ENCODE peak calls at places on chromosomes 16 and 17, in ten cellular contexts. F is amygdala, J is SK-N-SH, B is naive B cell, H is RWPE1, T is B cell, X is T-helper 17 cell, N is NCI-H2227 treated with DMSO at 0.1 percent for 48 hours, U is EL, Q is cardiac muscle cell. I is an unnamed sample.

GRCh38 chr17:79629548-79630049 is 18.7 kb upstream of the RBFOX3 start:
- DNase-seq in F (no peak), J (no peak), B (no peak), H (no peak), T (no peak), X (no peak), N (no peak), U (no peak), Q (no peak), I (no peak)

GRCh38 chr17:42706732-42707131 is 24.4 kb downstream of the CNTNAP1 start:
- DNase-seq in F (no peak), J (no peak), B (no peak), H (no peak), T (no peak), X (peak; percentile 44), N (no peak), U (no peak), Q (no peak), I (no peak)

GRCh38 chr16:59719121-59719520 is 985.0 kb upstream of the GOT2 start:
- DNase-seq in F (no peak), J (no peak), B (no peak), H (no peak), T (no peak), X (no peak), N (no peak), U (no peak), Q (no peak), I (peak; percentile 10)

GRCh38 chr16:81198635-81199034 is 39.9 kb upstream of the BCO1 start:
- DNase-seq in F (no peak), J (no peak), B (no peak), H (no peak), T (no peak), X (no peak), N (no peak), U (peak; percentile 23), Q (peak; percentile 22), I (no peak)

GRCh38 chr16:50297301-50298074 is 31.1 kb downstream of the ADCY7 start:
- DNase-seq in F (no peak), J (peak; percentile 89), B (no peak), H (no peak), T (no peak), X (no peak), N (peak; percentile 8), U (no peak), Q (peak; percentile 52), I (no peak)

GRCh38 chr17:7809086-7809790 is 24.8 kb upstream of the KDM6B start:
- DNase-seq in F (no peak), J (no peak), B (no peak), H (peak; percentile 86), T (no peak), X (no peak), N (no peak), U (no peak), Q (no peak), I (no peak)

GRCh38 chr17:82932146-82933005 is 92.6 kb upstream of the ZNF750 start:
- DNase-seq in F (no peak), J (no peak), B (no peak), H (no peak), T (no peak), X (no peak), N (no peak), U (peak; percentile 74), Q (no peak), I (no peak)

GRCh38 chr17:55632236-55632635 is 90.4 kb downstream of the TMEM100 start:
- DNase-seq in F (no peak), J (no peak), B (no peak), H (no peak), T (no peak), X (no peak), N (no peak), U (no peak), Q (no peak), I (no peak)

GRCh38 chr16:14337303-14338191 is 266.4 kb downstream of the MRTFB start:
- DNase-seq in F (no peak), J (no peak), B (no peak), H (no peak), T (no peak), X (no peak), N (no peak), U (no peak), Q (no peak), I (peak; percentile 16)

GRCh38 chr17:31388770-31389672 is 2.5 kb upstream of the RAB11FIP4 start:
- DNase-seq in F (no peak), J (peak; percentile 83), B (peak; percentile 50), H (peak; percentile 46), T (peak; percentile 70), X (no peak), N (no peak), U (peak; percentile 37), Q (peak; percentile 55), I (no peak)

GRCh38 chr16:1637526-1637925 is 25.4 kb downstream of the CRAMP1 start:
- DNase-seq in F (no peak), J (no peak), B (no peak), H (no peak), T (no peak), X (no peak), N (no peak), U (no peak), Q (no peak), I (no peak)

GRCh38 chr16:69187891-69188451 is 1.0 kb downstream of the SNTB2 start:
- DNase-seq in F (peak; percentile 4), J (no peak), B (peak; percentile 41), H (peak; percentile 45), T (peak; percentile 54), X (no peak), N (no peak), U (peak; percentile 49), Q (peak; percentile 66), I (no peak)

GRCh38 chr16:66165879-66166278 is 200.6 kb upstream of the CDH5 start:
- DNase-seq in F (no peak), J (no peak), B (no peak), H (no peak), T (no peak), X (no peak), N (no peak), U (no peak), Q (no peak), I (no peak)

GRCh38 chr16:85350973-85351372 is 238.7 kb upstream of the CIBAR2 start:
- DNase-seq in F (peak; percentile 76), J (peak; percentile 88), B (no peak), H (peak; percentile 95), T (no peak), X (no peak), N (peak; percentile 39), U (peak; percentile 99), Q (peak; percentile 62), I (peak; percentile 92)

GRCh38 chr17:8163978-8164814 is 1.4 kb upstream of the VAMP2 start:
- DNase-seq in F (peak; percentile 45), J (no peak), B (peak; percentile 16), H (no peak), T (peak; percentile 52), X (peak; percentile 29), N (peak; percentile 19), U (peak; percentile 59), Q (peak; percentile 34), I (peak; percentile 54)

GRCh38 chr16:69903851-69904250 is 47.3 kb upstream of the CLEC18A start:
- DNase-seq in F (no peak), J (no peak), B (no peak), H (no peak), T (no peak), X (no peak), N (no peak), U (no peak), Q (no peak), I (no peak)

GRCh38 chr17:82080048-82080788 is 14.6 kb upstream of the DUS1L start:
- DNase-seq in F (no peak), J (no peak), B (no peak), H (no peak), T (no peak), X (no peak), N (no peak), U (no peak), Q (no peak), I (no peak)

GRCh38 chr16:2420035-2420434 is 9.2 kb upstream of the CCNF start:
- DNase-seq in F (no peak), J (no peak), B (no peak), H (no peak), T (no peak), X (no peak), N (no peak), U (no peak), Q (no peak), I (no peak)

GRCh38 chr16:88969361-88969831 is 7.6 kb downstream of the CBFA2T3 start:
- DNase-seq in F (no peak), J (peak; percentile 62), B (no peak), H (no peak), T (no peak), X (no peak), N (no peak), U (no peak), Q (no peak), I (no peak)